ENCODE peak calls at places on chromosomes 5 and 9, in ten cellular contexts. Z is ELR; S is AG08396; D is cerebellar nuclear complex; Y is lung; X is stimulated activated CD8-positive, alpha-beta memory T cell treated with anti-CD3 and anti-CD28 coated beads, Interleukin-15, amount 100 ng/mL, for 4 hours; P is aorta; I is colonic mucosa; V is fibroblast of gingiva; J is endothelial cell. G is an unnamed sample.

GRCh38 chr5:24141046-24141445 is 503.7 kb downstream of the CDH10 start:
- DNase-seq in Z (no peak), S (no peak), D (no peak), Y (no peak), X (no peak), P (peak), I (no peak), V (no peak), J (no peak), G (no peak)

GRCh38 chr5:149749481-149750365 is 19.6 kb downstream of the PPARGC1B start:
- DNase-seq in Z (peak), S (no peak), D (no peak), Y (no peak), X (no peak), P (no peak), I (no peak), V (no peak), J (no peak), G (no peak)

GRCh38 chr5:88188458-88189132 is 80.0 kb downstream of the TMEM161B start:
- DNase-seq in Z (peak), S (no peak), D (no peak), Y (no peak), X (no peak), P (no peak), I (no peak), V (peak), J (no peak), G (no peak)

GRCh38 chr5:68343421-68343826 is 127.9 kb downstream of the PIK3R1 start:
- DNase-seq in Z (peak), S (peak), D (no peak), Y (peak), X (peak), P (peak), I (no peak), V (peak), J (no peak), G (no peak)

GRCh38 chr9:125302241-125302640 is 40.6 kb downstream of the GAPVD1 start:
- DNase-seq in Z (no peak), S (no peak), D (no peak), Y (no peak), X (no peak), P (no peak), I (no peak), V (no peak), J (no peak), G (no peak)

GRCh38 chr5:28975508-28975907 is 1937.1 kb upstream of the CDH9 start:
- DNase-seq in Z (no peak), S (no peak), D (no peak), Y (no peak), X (no peak), P (no peak), I (no peak), V (no peak), J (no peak), G (no peak)

GRCh38 chr5:93274291-93274690 is 306.7 kb downstream of the NR2F1-AS1 start:
- DNase-seq in Z (peak), S (peak), D (no peak), Y (no peak), X (no peak), P (no peak), I (no peak), V (no peak), J (no peak), G (no peak)

GRCh38 chr5:111602817-111603445 is 90.6 kb upstream of the STARD4 start:
- DNase-seq in Z (no peak), S (no peak), D (no peak), Y (no peak), X (no peak), P (no peak), I (no peak), V (no peak), J (no peak), G (no peak)

GRCh38 chr5:136001531-136001930 is 27.3 kb upstream of the TGFBI start:
- DNase-seq in Z (no peak), S (peak), D (no peak), Y (no peak), X (no peak), P (no peak), I (no peak), V (peak), J (no peak), G (no peak)

GRCh38 chr5:32522429-32523143 is 62.8 kb upstream of the SUB1 start:
- DNase-seq in Z (peak), S (no peak), D (no peak), Y (peak), X (no peak), P (peak), I (no peak), V (peak), J (no peak), G (no peak)

GRCh38 chr5:133741396-133741795 is 129.1 kb upstream of the FSTL4 start:
- DNase-seq in Z (no peak), S (no peak), D (no peak), Y (no peak), X (no peak), P (no peak), I (no peak), V (no peak), J (no peak), G (no peak)

GRCh38 chr9:124286292-124286931 is 28.7 kb downstream of the NEK6 start:
- DNase-seq in Z (peak), S (peak), D (no peak), Y (no peak), X (peak), P (no peak), I (peak), V (peak), J (no peak), G (peak)

GRCh38 chr5:136133416-136134383 is 1.1 kb downstream of the SMAD5 start:
- DNase-seq in Z (peak), S (peak), D (no peak), Y (peak), X (no peak), P (peak), I (peak), V (peak), J (peak), G (peak)

GRCh38 chr9:136487672-136488071 is 4.8 kb upstream of the SEC16A start:
- DNase-seq in Z (no peak), S (no peak), D (no peak), Y (no peak), X (no peak), P (no peak), I (no peak), V (no peak), J (no peak), G (no peak)

GRCh38 chr5:91591076-91591475 is 208.0 kb upstream of the ARRDC3 start:
- DNase-seq in Z (peak), S (no peak), D (no peak), Y (no peak), X (no peak), P (no peak), I (no peak), V (no peak), J (no peak), G (no peak)

GRCh38 chr5:116759860-116760644 is 185.4 kb upstream of the SEMA6A start:
- DNase-seq in Z (no peak), S (no peak), D (peak), Y (no peak), X (no peak), P (peak), I (no peak), V (no peak), J (no peak), G (no peak)

GRCh38 chr9:105051897-105052296 is 123.9 kb upstream of the ABCA1 start:
- DNase-seq in Z (no peak), S (no peak), D (no peak), Y (no peak), X (no peak), P (no peak), I (no peak), V (no peak), J (no peak), G (no peak)

GRCh38 chr5:57663466-57663865 is 180.9 kb upstream of the ACTBL2 start:
- DNase-seq in Z (no peak), S (no peak), D (no peak), Y (no peak), X (no peak), P (no peak), I (no peak), V (no peak), J (no peak), G (no peak)

GRCh38 chr9:128523199-128523925 is 18.8 kb downstream of the GLE1 start:
- DNase-seq in Z (peak), S (peak), D (no peak), Y (no peak), X (no peak), P (no peak), I (no peak), V (peak), J (no peak), G (no peak)

GRCh38 chr9:5554254-5554653 is 43.9 kb downstream of the PDCD1LG2 start:
- DNase-seq in Z (peak), S (no peak), D (no peak), Y (no peak), X (no peak), P (no peak), I (no peak), V (no peak), J (no peak), G (no peak)

GRCh38 chr5:103745353-103746065 is 182.9 kb upstream of the NUDT12 start:
- DNase-seq in Z (no peak), S (no peak), D (no peak), Y (no peak), X (no peak), P (no peak), I (no peak), V (no peak), J (no peak), G (no peak)